ENCODE peak calls at places on chromosomes 3 and 15, in ten cellular contexts. O is GM12865, E is ovary, H is A549, U is breast epithelium, B is HFF-Myc, T is fibroblast of villous mesenchyme, R is IMR-90, M is H9, F is fibroblast of the aortic adventitia. J is an unnamed sample.

GRCh38 chr15:90266061-90266431 is 574 bp downstream of the NGRN start:
- DNase-seq in R (peak; percentile 4), E (no peak), O (peak; percentile 45), M (no peak), U (no peak), F (peak; percentile 27), T (peak; percentile 37), H (peak; percentile 68), B (no peak), J (peak; percentile 71)

GRCh38 chr15:80606571-80606970 is 88.5 kb upstream of the ABHD17C start:
- DNase-seq in E (no peak), R (no peak), M (no peak), T (no peak), F (no peak), O (no peak), U (no peak), B (no peak), H (no peak), J (no peak)

GRCh38 chr3:38354588-38355344 is 8.2 kb downstream of the XYLB start:
- DNase-seq in R (peak; percentile 68), B (peak; percentile 63), T (peak; percentile 49), H (no peak), U (no peak), E (no peak), O (no peak), M (no peak), F (peak; percentile 45), J (no peak)

GRCh38 chr15:100889359-100890058 is 9.9 kb downstream of the ALDH1A3 start:
- DNase-seq in E (peak; percentile 42), F (peak; percentile 88), U (peak; percentile 80), B (peak; percentile 36), O (no peak), T (peak; percentile 88), M (no peak), H (no peak), R (peak; percentile 85), J (peak; percentile 44)

GRCh38 chr15:67074886-67075229 is 9.5 kb downstream of the SMAD3 start:
- DNase-seq in T (no peak), M (no peak), U (no peak), O (no peak), E (no peak), R (peak; percentile 24), B (no peak), F (peak; percentile 66), H (no peak), J (no peak)

GRCh38 chr3:12193485-12194165 is 34.9 kb upstream of the TIMP4 start:
- DNase-seq in B (peak; percentile 97), T (peak; percentile 99), R (peak; percentile 100), U (no peak), M (no peak), O (peak; percentile 87), E (no peak), F (peak; percentile 99), H (peak; percentile 90), J (no peak)

GRCh38 chr15:101698314-101698713 is 26.0 kb downstream of the TARS3 start:
- DNase-seq in R (peak; percentile 27), T (no peak), M (no peak), H (no peak), O (no peak), F (no peak), B (no peak), U (no peak), E (no peak), J (no peak)

GRCh38 chr3:153734777-153735551 is 386.2 kb upstream of the ARHGEF26 start:
- DNase-seq in H (peak; percentile 80), R (no peak), M (no peak), T (no peak), F (peak; percentile 55), O (no peak), B (no peak), U (no peak), E (no peak), J (no peak)

GRCh38 chr3:194296832-194297666 is 54.1 kb downstream of the CPN2 start:
- DNase-seq in O (no peak), T (no peak), H (no peak), M (peak; percentile 89), B (no peak), U (no peak), R (no peak), F (no peak), E (peak; percentile 73), J (peak; percentile 94)

GRCh38 chr3:149366031-149366430 is 11.4 kb downstream of the TM4SF1 start:
- DNase-seq in B (no peak), U (no peak), F (no peak), O (no peak), T (no peak), E (no peak), M (no peak), R (no peak), H (no peak), J (no peak)

GRCh38 chr15:71186971-71187960 is 72.0 kb downstream of the THSD4 start:
- DNase-seq in H (no peak), O (no peak), F (no peak), U (no peak), B (no peak), T (no peak), M (no peak), E (no peak), R (no peak), J (no peak)

GRCh38 chr15:71443538-71443937 is 328.3 kb downstream of the THSD4 start:
- DNase-seq in B (peak; percentile 30), E (peak; percentile 32), F (peak; percentile 72), O (peak; percentile 49), H (peak; percentile 77), U (no peak), M (peak; percentile 53), T (peak; percentile 67), R (peak; percentile 51), J (peak; percentile 86)

GRCh38 chr3:52196977-52197376 is 983 bp upstream of the ALAS1 start:
- DNase-seq in M (no peak), U (no peak), F (no peak), R (no peak), E (no peak), B (no peak), T (no peak), H (peak; percentile 35), O (no peak), J (no peak)

DNA sequence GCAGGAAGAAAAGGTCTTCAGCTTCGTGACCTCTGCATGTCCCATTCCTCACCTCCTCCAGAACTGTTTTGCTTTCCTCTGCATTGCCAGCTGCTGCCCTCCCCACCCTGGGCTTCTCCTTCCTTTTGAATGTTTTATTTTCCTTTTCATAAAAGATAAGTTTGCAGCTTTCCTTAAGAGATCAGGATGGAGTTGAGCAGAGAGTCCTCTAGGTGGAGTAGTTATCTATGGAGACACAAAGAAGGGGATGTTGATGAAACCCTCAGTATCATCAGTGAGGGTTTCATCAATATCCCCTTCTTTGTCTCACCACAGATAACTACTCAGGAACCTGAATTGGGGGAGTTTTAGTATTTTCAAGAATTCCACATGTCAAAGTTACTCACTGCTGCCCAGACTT is 19.0 kb upstream of the SLC25A36 start:
- DNase-seq in O (peak; percentile 12), B (no peak), F (peak; percentile 52), M (no peak), E (no peak), H (peak; percentile 19), U (no peak), T (peak; percentile 53), R (peak; percentile 49), J (no peak)
- TF ChIP-seq CTCF in O (peak; percentile 19), B (peak; percentile 45), F (peak; percentile 63), M (peak; percentile 67), E (no peak), H (peak; percentile 43), U (no peak), T (peak; percentile 70), R (peak; percentile 62), J (peak; percentile 79)

DNA sequence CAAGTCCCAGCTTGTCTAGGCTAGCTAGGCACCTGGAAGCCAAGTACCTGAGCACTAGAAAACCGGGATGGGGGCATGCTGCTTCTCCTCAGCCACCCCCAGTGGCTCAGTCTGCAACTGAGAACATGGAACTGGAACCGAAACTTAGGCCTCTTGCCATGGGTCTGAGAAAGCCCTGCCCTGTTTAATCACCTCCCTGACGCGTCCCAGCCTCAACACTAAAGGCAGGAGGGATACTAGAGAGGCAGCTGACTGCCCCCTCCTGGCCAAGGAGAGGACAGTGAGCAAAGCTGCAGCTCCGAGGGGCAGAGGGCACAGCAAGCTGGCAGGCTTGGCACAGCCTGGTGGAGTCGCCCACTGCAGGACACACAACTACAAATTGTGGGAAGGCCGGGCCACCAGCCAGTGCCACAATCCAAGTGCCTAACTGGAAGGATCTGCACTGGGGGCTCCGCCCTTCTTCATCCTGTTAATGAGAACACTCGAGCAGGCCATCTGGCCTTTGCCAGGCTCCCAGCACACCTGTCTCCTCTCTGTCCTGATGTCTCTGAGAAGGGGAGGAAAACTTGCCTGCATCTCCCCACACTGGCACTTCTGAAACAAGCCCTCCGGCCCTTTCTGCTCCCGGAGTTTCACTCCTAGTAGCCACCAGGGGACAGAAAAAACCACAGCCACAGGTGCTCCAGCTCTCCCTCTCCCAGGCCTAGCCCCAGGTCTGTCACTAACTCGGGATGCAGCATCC is 53.7 kb downstream of the BDH1 start:
- DNase-seq in E (no peak), B (no peak), R (peak; percentile 26), T (peak; percentile 61), U (peak; percentile 41), F (peak; percentile 55), O (peak; percentile 89), H (peak; percentile 28), M (peak; percentile 86), J (peak; percentile 91)
- TF ChIP-seq CTCF in E (no peak), B (peak; percentile 40), R (peak; percentile 52), T (peak; percentile 65), U (peak; percentile 17), F (peak; percentile 53), O (peak; percentile 73), H (peak; percentile 11), M (peak; percentile 87), J (peak; percentile 90)

DNA sequence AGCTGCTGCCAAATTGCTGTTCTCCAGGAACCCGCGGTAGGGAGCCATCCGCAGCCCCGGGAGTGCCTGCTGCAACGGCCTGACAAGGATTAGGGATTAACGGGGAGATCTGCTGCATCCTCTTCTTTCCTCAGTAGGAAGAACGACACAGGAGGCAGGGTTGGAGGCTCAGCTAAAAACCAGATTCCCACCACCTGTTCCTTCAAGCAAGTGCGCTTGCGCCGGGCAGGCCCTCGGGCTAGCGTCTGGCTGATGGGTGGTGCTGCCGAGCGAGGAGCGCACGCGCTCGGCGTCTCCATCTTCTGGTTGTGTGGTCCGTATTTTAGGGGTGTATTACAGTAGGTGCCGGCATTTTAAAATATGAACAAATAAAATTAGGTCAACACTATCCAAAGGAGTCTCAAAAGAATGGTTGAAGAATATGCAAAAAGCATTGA is 25.4 kb upstream of the SLC25A26 start:
- DNase-seq in E (peak; percentile 43), O (peak; percentile 55), F (peak; percentile 63), R (peak; percentile 68), H (no peak), B (peak; percentile 39), U (no peak), T (peak; percentile 54), M (peak; percentile 89), J (peak; percentile 93)
- TF ChIP-seq CTCF in E (no peak), O (no peak), F (peak; percentile 39), R (peak; percentile 52), H (no peak), B (peak; percentile 48), U (no peak), T (no peak), M (peak; percentile 47), J (peak; percentile 52)

DNA sequence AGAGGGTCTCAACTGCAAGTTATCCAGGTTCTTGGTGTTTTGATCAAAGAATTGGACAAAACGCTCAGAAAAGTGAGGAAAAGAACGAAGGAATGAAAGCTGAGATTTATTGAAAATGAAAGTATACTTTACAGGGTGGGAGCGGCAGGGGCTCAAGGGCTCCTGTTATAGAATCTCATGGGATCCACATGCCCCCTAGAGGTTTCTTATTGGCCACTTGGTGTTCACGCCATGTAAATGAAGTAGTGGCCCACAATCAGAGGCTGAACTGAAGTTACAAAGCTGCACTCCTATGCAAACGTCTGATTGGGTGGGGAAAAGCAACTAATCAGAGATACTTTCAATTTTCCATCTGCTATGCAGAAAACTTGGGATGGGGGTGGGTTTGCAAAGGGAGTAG is 216.7 kb downstream of the PTPRG start:
- DNase-seq in B (no peak), H (no peak), T (peak; percentile 22), R (no peak), F (no peak), O (no peak), U (no peak), E (no peak), M (no peak), J (peak; percentile 55)
- TF ChIP-seq CTCF in B (no peak), H (no peak), T (peak; percentile 22), R (no peak), F (no peak), O (no peak), U (no peak), E (no peak), M (peak; percentile 59), J (peak; percentile 65)

J was measured in endodermal cell.